ENCODE peak calls at places on chromosomes 5 and 9, in five cellular contexts. B, F, G, H and O are unnamed samples.

GRCh38 chr5:52690236-52690685 is 97.5 kb upstream of the ITGA1 start:
- DNase-seq in B (no peak), F (no peak), G (no peak), H (no peak), O (peak; percentile 68)

GRCh38 chr5:89457411-89458329 is 574.7 kb upstream of the MEF2C start:
- DNase-seq in B (peak; percentile 78), F (no peak), G (no peak), H (peak; percentile 89), O (peak; percentile 36)

GRCh38 chr9:134571946-134572914 is 69.4 kb upstream of the COL5A1 start:
- DNase-seq in B (peak; percentile 14), F (no peak), G (peak; percentile 54), H (peak; percentile 76), O (no peak)

GRCh38 chr5:179375966-179376365 is 30.7 kb upstream of the ADAMTS2 start:
- DNase-seq in B (no peak), F (peak; percentile 38), G (no peak), H (peak; percentile 28), O (no peak)

GRCh38 chr5:52922384-52922783 is 66.8 kb upstream of the ITGA2 start:
- DNase-seq in B (no peak), F (no peak), G (peak; percentile 44), H (no peak), O (peak; percentile 97)

GRCh38 chr5:179121667-179122111 is 61.5 kb downstream of the ZNF354C start:
- DNase-seq in B (no peak), F (no peak), G (no peak), H (peak; percentile 82), O (no peak)

GRCh38 chr9:133023117-133023890 is 7.5 kb upstream of the GTF3C5 start:
- DNase-seq in B (no peak), F (no peak), G (peak; percentile 61), H (no peak), O (no peak)

GRCh38 chr5:11050596-11051304 is 289.7 kb upstream of the DAP start:
- DNase-seq in B (no peak), F (no peak), G (peak; percentile 49), H (no peak), O (no peak)

GRCh38 chr5:178581621-178582020 is 8.6 kb downstream of the COL23A1 start:
- DNase-seq in B (no peak), F (no peak), G (no peak), H (no peak), O (no peak)

GRCh38 chr9:92807031-92807756 is 42.6 kb upstream of the BICD2 start:
- DNase-seq in B (no peak), F (peak; percentile 44), G (no peak), H (no peak), O (no peak)

GRCh38 chr9:135613946-135614805 is 25.2 kb downstream of the GLT6D1 start:
- DNase-seq in B (no peak), F (peak; percentile 39), G (no peak), H (peak; percentile 68), O (no peak)

GRCh38 chr9:80866121-80866520 is 823.2 kb downstream of the TLE1 start:
- DNase-seq in B (no peak), F (no peak), G (no peak), H (no peak), O (no peak)

GRCh38 chr5:123802298-123802951 is 290.4 kb downstream of the CSNK1G3 start:
- DNase-seq in B (no peak), F (no peak), G (no peak), H (no peak), O (no peak)

GRCh38 chr5:56155992-56156584 is 77.0 kb downstream of the ANKRD55 start:
- DNase-seq in B (peak; percentile 59), F (no peak), G (peak; percentile 47), H (no peak), O (no peak)

GRCh38 chr5:112938286-112938685 is 16.3 kb upstream of the REEP5 start:
- DNase-seq in B (no peak), F (no peak), G (no peak), H (no peak), O (no peak)

GRCh38 chr5:74885170-74885569 is 19.0 kb upstream of the FAM169A start:
- DNase-seq in B (no peak), F (no peak), G (no peak), H (no peak), O (no peak)

GRCh38 chr5:170501931-170502330 is 1.9 kb upstream of the KCNIP1 start:
- DNase-seq in B (no peak), F (no peak), G (no peak), H (no peak), O (no peak)

GRCh38 chr9:132995121-132995420 is 16.6 kb downstream of the GFI1B start:
- DNase-seq in B (no peak), F (no peak), G (no peak), H (no peak), O (no peak)

GRCh38 chr5:180344393-180344999 is 8.6 kb downstream of the GFPT2 start:
- DNase-seq in B (peak; percentile 12), F (no peak), G (no peak), H (no peak), O (no peak)

GRCh38 chr9:92489209-92489608 is 6.9 kb upstream of the ASPN start:
- DNase-seq in B (no peak), F (no peak), G (peak; percentile 5), H (no peak), O (no peak)

GRCh38 chr5:170693701-170694100 is 89.8 kb upstream of the GABRP start:
- DNase-seq in B (no peak), F (no peak), G (no peak), H (no peak), O (no peak)

GRCh38 chr9:84266087-84266561 is 74.4 kb downstream of the SLC28A3 start:
- DNase-seq in B (no peak), F (no peak), G (no peak), H (no peak), O (no peak)

GRCh38 chr9:17018001-17018491 is 116.8 kb upstream of the CNTLN start:
- DNase-seq in B (peak; percentile 37), F (no peak), G (no peak), H (no peak), O (peak; percentile 16)

GRCh38 chr5:72408127-72408526 is 88.0 kb downstream of the PTCD2 start:
- DNase-seq in B (no peak), F (no peak), G (no peak), H (no peak), O (no peak)

GRCh38 chr9:105150991-105151685 is 93.3 kb upstream of the SLC44A1 start:
- DNase-seq in B (no peak), F (no peak), G (no peak), H (no peak), O (peak; percentile 33)

GRCh38 chr9:109101202-109101595 is 18.5 kb downstream of the TMEM245 start:
- DNase-seq in B (no peak), F (no peak), G (no peak), H (no peak), O (no peak)

GRCh38 chr9:109100543-109101201 is 19.1 kb downstream of the TMEM245 start:
- DNase-seq in B (no peak), F (no peak), G (no peak), H (no peak), O (no peak)

GRCh38 chr9:109097156-109097555 is 22.6 kb downstream of the TMEM245 start:
- DNase-seq in B (no peak), F (no peak), G (no peak), H (no peak), O (no peak)

GRCh38 chr9:109098221-109098959 is 21.4 kb downstream of the TMEM245 start:
- DNase-seq in B (no peak), F (peak; percentile 13), G (no peak), H (no peak), O (peak; percentile 93)

DNA sequence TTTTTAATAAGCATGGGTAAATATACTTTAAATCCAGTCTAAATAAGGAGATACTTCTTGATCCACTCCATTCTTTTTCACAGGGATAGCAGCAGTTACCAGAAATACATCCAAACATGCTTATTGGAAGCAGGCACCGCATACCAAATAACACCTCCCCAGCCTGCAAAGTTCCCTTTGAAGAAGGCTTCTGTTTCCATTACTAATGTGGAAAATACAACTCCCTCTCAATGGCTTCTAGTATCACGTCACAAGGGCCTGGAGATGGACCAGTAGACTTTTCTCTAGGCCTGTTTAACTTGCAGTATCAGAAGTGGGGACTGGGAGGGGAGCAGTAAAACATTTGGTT is 20.8 kb downstream of the TMEM245 start:
- DNase-seq in B (no peak), F (no peak), G (no peak), H (no peak), O (no peak)
- TF ChIP-seq CTCF in B (no peak), F (no peak), G (no peak), H (no peak), O (no peak)

GRCh38 chr9:114165407-114166102 is 10.2 kb downstream of the COL27A1 start:
- DNase-seq in B (no peak), F (no peak), G (no peak), H (no peak), O (no peak)

GRCh38 chr9:114166103-114166470 is 10.8 kb downstream of the COL27A1 start:
- DNase-seq in B (no peak), F (no peak), G (no peak), H (no peak), O (no peak)

GRCh38 chr9:114164191-114164794 is 9.0 kb downstream of the COL27A1 start:
- DNase-seq in B (no peak), F (no peak), G (no peak), H (no peak), O (no peak)

GRCh38 chr9:114161518-114161917 is 6.2 kb downstream of the COL27A1 start:
- DNase-seq in B (no peak), F (no peak), G (no peak), H (no peak), O (no peak)

GRCh38 chr9:114163517-114163924 is 8.2 kb downstream of the COL27A1 start:
- DNase-seq in B (peak; percentile 76), F (peak; percentile 70), G (no peak), H (no peak), O (peak; percentile 50)
- H3K4me3 ChIP-seq in B (no peak overlapping the region), F (no peak overlapping the region), G (no peak overlapping the region), H (no peak overlapping the region), O (no peak overlapping the region)

GRCh38 chr5:126100767-126101166 is 322.4 kb upstream of the GRAMD2B start:
- DNase-seq in B (no peak), F (no peak), G (peak; percentile 3), H (no peak), O (peak; percentile 11)

GRCh38 chr5:126096442-126096841 is 326.8 kb upstream of the GRAMD2B start:
- DNase-seq in B (no peak), F (no peak), G (no peak), H (no peak), O (no peak)

GRCh38 chr5:126097881-126098280 is 325.3 kb upstream of the GRAMD2B start:
- DNase-seq in B (no peak), F (no peak), G (no peak), H (no peak), O (no peak)

GRCh38 chr5:126099077-126099476 is 324.1 kb upstream of the GRAMD2B start:
- DNase-seq in B (no peak), F (peak; percentile 40), G (no peak), H (no peak), O (no peak)

GRCh38 chr5:126098330-126099017 is 324.7 kb upstream of the GRAMD2B start:
- DNase-seq in B (no peak), F (peak; percentile 33), G (no peak), H (no peak), O (peak; percentile 8)
- TF ChIP-seq CTCF in B (no peak), F (no peak), G (no peak), H (no peak), O (no peak)

DNA sequence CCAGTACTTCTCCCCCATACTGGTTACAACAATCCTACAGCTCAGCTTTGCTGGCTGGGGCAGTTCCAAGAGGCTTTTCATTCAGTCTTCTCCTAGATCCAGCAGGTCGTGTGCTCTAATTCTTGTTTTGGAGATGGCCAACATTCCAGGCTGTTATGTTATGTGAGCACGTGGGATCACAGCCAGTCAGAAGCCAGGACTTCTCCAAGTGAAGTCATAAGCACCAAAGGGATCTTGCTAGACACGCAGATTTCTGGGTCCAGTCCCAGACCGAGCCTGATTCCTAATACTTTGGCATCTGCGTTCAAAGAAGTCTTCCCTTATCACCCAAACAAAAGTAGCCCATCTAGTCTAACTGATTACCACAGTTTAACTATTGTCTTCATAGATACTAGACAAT is 1.4 kb upstream of the LARP1 start:
- DNase-seq in B (peak; percentile 81), F (no peak), G (peak; percentile 40), H (peak; percentile 93), O (peak; percentile 94)
- H3K4me3 ChIP-seq in B (peak overlapping the region; percentile 78), F (no peak overlapping the region), G (peak overlapping the region; percentile 77), H (no peak overlapping the region), O (peak overlapping the region; percentile 55)